ENCODE peak calls at places on chromosomes 4 and X, in four cellular contexts. One of them, this sample, is unnamed.

GRCh38 chr4:7151668-7152227 is 40.6 kb upstream of the SORCS2 start:
- DNase-seq in cardiac fibroblast: no peak
- DNase-seq in cardiac muscle cell: no peak
- DNase-seq in right atrium auricular region: no peak
- DNase-seq in this sample: no peak

GRCh38 chr4:126470862-126471261 is 1156.1 kb downstream of the FAT4 start:
- DNase-seq in cardiac fibroblast: peak
- DNase-seq in right atrium auricular region: no peak
- DNase-seq in cardiac muscle cell: no peak
- DNase-seq in this sample: no peak

GRCh38 chr4:89836897-89837384 is at the start of gene SNCA:
- DNase-seq in right atrium auricular region: peak
- DNase-seq in cardiac fibroblast: peak
- DNase-seq in cardiac muscle cell: peak
- DNase-seq in this sample: peak

GRCh38 chr4:160717848-160718247 is 1446.0 kb downstream of the FSTL5 start:
- DNase-seq in cardiac fibroblast: no peak
- DNase-seq in cardiac muscle cell: no peak
- DNase-seq in right atrium auricular region: no peak
- DNase-seq in this sample: no peak

GRCh38 chrX:68440940-68441339 is 7.6 kb upstream of the OPHN1 start:
- DNase-seq in right atrium auricular region: peak
- DNase-seq in cardiac muscle cell: peak
- DNase-seq in cardiac fibroblast: peak
- DNase-seq in this sample: no peak

GRCh38 chr4:22416403-22416802 is 99.5 kb downstream of the ADGRA3 start:
- DNase-seq in right atrium auricular region: no peak
- DNase-seq in cardiac fibroblast: peak
- DNase-seq in cardiac muscle cell: no peak
- DNase-seq in this sample: no peak

GRCh38 chr4:18934197-18934596 is 912.6 kb upstream of the LCORL start:
- DNase-seq in right atrium auricular region: no peak
- DNase-seq in cardiac fibroblast: no peak
- DNase-seq in cardiac muscle cell: no peak
- DNase-seq in this sample: no peak

GRCh38 chr4:109833756-109834155 is 6.0 kb downstream of the RRH start:
- DNase-seq in cardiac fibroblast: no peak
- DNase-seq in right atrium auricular region: no peak
- DNase-seq in cardiac muscle cell: no peak
- DNase-seq in this sample: no peak

GRCh38 chrX:151085207-151085606 is 91.2 kb upstream of the GPR50 start:
- DNase-seq in right atrium auricular region: no peak
- DNase-seq in cardiac muscle cell: no peak
- DNase-seq in cardiac fibroblast: no peak
- DNase-seq in this sample: no peak

GRCh38 chrX:151543706-151544105 is 19.8 kb upstream of the PASD1 start:
- DNase-seq in cardiac fibroblast: no peak
- DNase-seq in cardiac muscle cell: no peak
- DNase-seq in right atrium auricular region: no peak
- DNase-seq in this sample: no peak

GRCh38 chrX:7706032-7706431 is 136.9 kb upstream of the VCX start:
- DNase-seq in right atrium auricular region: no peak
- DNase-seq in cardiac fibroblast: no peak
- DNase-seq in cardiac muscle cell: no peak
- DNase-seq in this sample: no peak

GRCh38 chr4:88705805-88706518 is 8.3 kb upstream of the NAP1L5 start:
- DNase-seq in cardiac muscle cell: no peak
- DNase-seq in right atrium auricular region: no peak
- DNase-seq in cardiac fibroblast: peak
- DNase-seq in this sample: no peak

GRCh38 chr4:80259012-80259411 is 7.5 kb upstream of the FGF5 start:
- DNase-seq in cardiac muscle cell: no peak
- DNase-seq in cardiac fibroblast: no peak
- DNase-seq in right atrium auricular region: no peak
- DNase-seq in this sample: no peak

GRCh38 chrX:35664838-35665237 is 133.3 kb upstream of the MAGEB16 start:
- DNase-seq in cardiac fibroblast: no peak
- DNase-seq in cardiac muscle cell: peak
- DNase-seq in right atrium auricular region: no peak
- DNase-seq in this sample: no peak

DNA sequence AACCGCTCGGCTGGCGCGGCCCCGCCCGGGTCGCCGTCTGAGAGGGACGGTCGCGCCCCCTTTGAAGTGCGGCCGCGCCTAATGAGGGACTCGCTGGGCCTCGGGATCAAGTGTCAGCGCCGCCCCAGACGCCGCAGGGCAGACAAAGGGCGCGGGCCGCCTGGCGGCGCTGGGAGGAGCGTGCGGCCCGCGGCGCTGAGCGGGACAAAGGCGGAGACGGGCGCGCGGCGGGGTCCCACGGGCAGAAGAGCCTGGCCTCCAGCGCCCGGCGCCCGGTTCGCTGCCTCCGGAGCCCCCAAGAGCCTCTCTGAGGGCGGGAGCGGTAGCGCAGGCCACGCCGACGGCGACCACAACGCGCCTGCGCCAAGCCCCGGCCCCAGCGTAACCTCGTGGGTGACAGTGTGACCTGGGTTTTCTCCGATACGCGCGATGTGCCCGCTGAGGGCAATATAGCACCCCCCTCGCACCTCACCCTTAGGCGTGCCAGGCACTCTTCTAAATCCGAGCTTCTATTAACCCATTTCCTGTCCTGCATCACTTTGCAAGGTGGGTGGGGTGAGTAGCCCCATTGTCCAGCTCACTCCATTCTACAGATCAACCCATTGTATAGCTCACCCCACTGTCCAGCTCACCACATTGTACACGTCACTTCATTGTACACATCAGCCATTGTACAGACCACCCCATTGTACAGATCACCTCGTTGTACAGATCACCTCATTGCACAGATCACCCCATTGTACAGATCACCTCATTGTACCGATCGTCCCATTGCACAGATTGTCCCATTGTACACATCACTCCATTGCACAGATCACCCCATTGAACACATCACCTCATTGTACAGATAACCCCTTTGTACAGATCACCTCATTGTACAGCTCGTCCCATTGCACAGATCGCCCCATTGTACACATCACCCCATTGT is 33.7 kb upstream of the STX18 start:
- DNase-seq in right atrium auricular region: no peak
- DNase-seq in cardiac muscle cell: peak
- DNase-seq in cardiac fibroblast: peak
- DNase-seq in this sample: peak
- TF ChIP-seq CTCF in right atrium auricular region: peak
- TF ChIP-seq CTCF in cardiac muscle cell: peak
- TF ChIP-seq CTCF in cardiac fibroblast: peak
- TF ChIP-seq CTCF in this sample: peak

DNA sequence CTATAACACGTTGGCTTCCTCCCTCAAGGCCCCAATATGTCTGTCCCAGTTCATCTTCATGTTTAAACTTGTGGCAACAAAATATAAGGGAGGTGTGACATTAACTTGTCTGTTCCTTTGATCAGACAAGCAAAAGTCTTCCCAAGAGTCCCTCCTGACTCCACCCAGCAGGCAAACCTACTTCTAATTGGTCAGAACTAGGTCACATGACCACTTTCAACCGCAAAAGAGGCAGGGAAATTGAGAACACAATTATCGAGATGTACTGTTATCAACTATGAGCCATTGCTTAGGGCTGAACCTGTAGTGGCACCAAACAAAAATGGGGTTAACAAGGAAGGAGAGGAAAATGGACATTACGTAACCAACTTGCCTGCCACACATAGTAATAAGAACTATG is 246.8 kb upstream of the TET2 start:
- DNase-seq in cardiac muscle cell: no peak
- DNase-seq in right atrium auricular region: no peak
- DNase-seq in cardiac fibroblast: no peak
- DNase-seq in this sample: no peak
- TF ChIP-seq CTCF in cardiac muscle cell: no peak
- TF ChIP-seq CTCF in right atrium auricular region: no peak
- TF ChIP-seq CTCF in cardiac fibroblast: no peak
- TF ChIP-seq CTCF in this sample: no peak

DNA sequence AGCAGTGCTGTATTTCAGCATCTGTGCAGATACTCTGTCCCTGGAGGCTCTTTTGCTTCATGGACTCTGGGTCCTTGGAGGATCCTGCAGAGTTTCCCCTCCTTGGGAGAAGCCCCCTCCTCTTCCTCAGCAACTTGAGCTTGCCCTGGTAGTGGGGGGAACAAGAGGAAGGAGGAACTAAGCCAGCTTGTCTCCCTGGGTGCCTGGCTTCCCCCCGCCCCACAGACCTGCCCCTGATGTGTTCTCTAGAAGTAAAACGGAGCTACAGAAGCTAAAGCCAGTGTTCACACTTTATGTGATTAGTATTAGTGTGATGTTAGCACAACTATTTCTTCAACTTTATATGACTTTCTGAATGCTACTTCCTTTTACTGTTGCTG is 10.6 kb downstream of the RGS12 start:
- DNase-seq in right atrium auricular region: no peak
- DNase-seq in cardiac muscle cell: no peak
- DNase-seq in cardiac fibroblast: no peak
- DNase-seq in this sample: no peak
- TF ChIP-seq CTCF in right atrium auricular region: no peak
- TF ChIP-seq CTCF in cardiac muscle cell: no peak
- TF ChIP-seq CTCF in cardiac fibroblast: no peak
- TF ChIP-seq CTCF in this sample: no peak

DNA sequence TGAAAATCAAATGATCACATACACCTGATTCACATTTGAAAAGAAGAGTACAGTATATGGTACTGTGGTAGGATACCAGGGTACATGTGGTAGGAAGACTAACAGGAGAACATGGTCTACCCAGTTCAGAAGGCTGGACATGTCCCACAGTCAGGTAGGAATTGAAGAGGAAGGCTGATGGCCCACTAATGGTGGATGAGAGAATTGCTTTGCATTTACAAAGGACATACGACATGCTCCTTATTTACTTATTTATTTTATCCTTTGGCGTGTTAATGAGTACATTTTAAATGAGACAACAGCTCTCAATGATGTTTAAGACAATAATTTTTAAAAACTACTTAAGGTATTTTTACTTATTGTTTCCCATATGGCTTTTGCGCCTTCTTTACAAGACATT is 106.7 kb upstream of the BMP2K start:
- DNase-seq in cardiac fibroblast: no peak
- DNase-seq in right atrium auricular region: no peak
- DNase-seq in cardiac muscle cell: no peak
- DNase-seq in this sample: no peak
- TF ChIP-seq CTCF in cardiac fibroblast: peak
- TF ChIP-seq CTCF in right atrium auricular region: peak
- TF ChIP-seq CTCF in cardiac muscle cell: peak
- TF ChIP-seq CTCF in this sample: peak

This sample was measured in endothelial cell.